ENCODE peak calls at places on chromosome 10, in six cellular contexts. One of them, this sample, is unnamed.

GRCh38 chr10:89853796-89854195 is 152.4 kb downstream of the KIF20B start:
- DNase-seq in lower leg skin: no peak
- DNase-seq in AG04450: no peak
- DNase-seq in foreskin keratinocyte: no peak
- DNase-seq in RWPE2: no peak
- DNase-seq in neural crest cell: peak; percentile 18
- DNase-seq in this sample: peak; percentile 35

GRCh38 chr10:52437205-52437646 is 123.1 kb downstream of the DKK1 start:
- DNase-seq in neural crest cell: no peak
- DNase-seq in RWPE2: no peak
- DNase-seq in lower leg skin: no peak
- DNase-seq in AG04450: no peak
- DNase-seq in foreskin keratinocyte: no peak
- DNase-seq in this sample: no peak

GRCh38 chr10:124417846-124418725 is 637 bp downstream of the OAT start:
- DNase-seq in lower leg skin: peak; percentile 90
- DNase-seq in RWPE2: peak; percentile 59
- DNase-seq in AG04450: no peak
- DNase-seq in neural crest cell: peak; percentile 45
- DNase-seq in foreskin keratinocyte: peak; percentile 34
- DNase-seq in this sample: peak; percentile 75

GRCh38 chr10:86536294-86536861 is 14.8 kb upstream of the WAPL start:
- DNase-seq in foreskin keratinocyte: no peak
- DNase-seq in neural crest cell: no peak
- DNase-seq in lower leg skin: no peak
- DNase-seq in AG04450: no peak
- DNase-seq in RWPE2: no peak
- DNase-seq in this sample: no peak

GRCh38 chr10:47254611-47255010 is 45.4 kb upstream of the GDF10 start:
- DNase-seq in RWPE2: no peak
- DNase-seq in neural crest cell: no peak
- DNase-seq in lower leg skin: no peak
- DNase-seq in foreskin keratinocyte: peak; percentile 11
- DNase-seq in AG04450: no peak
- DNase-seq in this sample: no peak

GRCh38 chr10:112282086-112282485 is 1.1 kb upstream of the TECTB start:
- DNase-seq in AG04450: no peak
- DNase-seq in foreskin keratinocyte: peak; percentile 56
- DNase-seq in neural crest cell: no peak
- DNase-seq in lower leg skin: no peak
- DNase-seq in RWPE2: no peak
- DNase-seq in this sample: no peak

GRCh38 chr10:88395677-88396076 is 187.4 kb downstream of the RNLS start:
- DNase-seq in RWPE2: no peak
- DNase-seq in AG04450: no peak
- DNase-seq in lower leg skin: no peak
- DNase-seq in neural crest cell: no peak
- DNase-seq in foreskin keratinocyte: peak; percentile 60
- DNase-seq in this sample: no peak

GRCh38 chr10:14584643-14585042 is 190.1 kb downstream of the FAM107B start:
- DNase-seq in foreskin keratinocyte: no peak
- DNase-seq in neural crest cell: no peak
- DNase-seq in RWPE2: no peak
- DNase-seq in AG04450: no peak
- DNase-seq in lower leg skin: no peak
- DNase-seq in this sample: no peak

GRCh38 chr10:75404335-75405200 is 3.0 kb upstream of the ZNF503 start:
- DNase-seq in neural crest cell: peak; percentile 36
- DNase-seq in lower leg skin: no peak
- DNase-seq in RWPE2: no peak
- DNase-seq in foreskin keratinocyte: no peak
- DNase-seq in AG04450: no peak
- DNase-seq in this sample: peak; percentile 76

GRCh38 chr10:6140141-6140841 is 51.5 kb downstream of the RBM17 start:
- DNase-seq in neural crest cell: no peak
- DNase-seq in foreskin keratinocyte: no peak
- DNase-seq in RWPE2: no peak
- DNase-seq in lower leg skin: no peak
- DNase-seq in AG04450: no peak
- DNase-seq in this sample: no peak

GRCh38 chr10:31939797-31940708 is 11.4 kb upstream of the ARHGAP12 start:
- DNase-seq in foreskin keratinocyte: peak; percentile 66
- DNase-seq in lower leg skin: no peak
- DNase-seq in neural crest cell: no peak
- DNase-seq in RWPE2: no peak
- DNase-seq in AG04450: no peak
- DNase-seq in this sample: no peak

GRCh38 chr10:89745903-89746302 is 44.5 kb downstream of the KIF20B start:
- DNase-seq in AG04450: no peak
- DNase-seq in RWPE2: no peak
- DNase-seq in neural crest cell: no peak
- DNase-seq in lower leg skin: no peak
- DNase-seq in foreskin keratinocyte: no peak
- DNase-seq in this sample: no peak

GRCh38 chr10:28566458-28566857 is 33.5 kb downstream of the WAC start:
- DNase-seq in neural crest cell: no peak
- DNase-seq in AG04450: no peak
- DNase-seq in lower leg skin: no peak
- DNase-seq in RWPE2: no peak
- DNase-seq in foreskin keratinocyte: no peak
- DNase-seq in this sample: no peak

GRCh38 chr10:123772645-123773508 is 106.7 kb downstream of the GPR26 start:
- DNase-seq in neural crest cell: no peak
- DNase-seq in foreskin keratinocyte: no peak
- DNase-seq in lower leg skin: no peak
- DNase-seq in RWPE2: no peak
- DNase-seq in AG04450: no peak
- DNase-seq in this sample: no peak

GRCh38 chr10:35334297-35334696 is 2.0 kb upstream of the CCNY start:
- DNase-seq in foreskin keratinocyte: no peak
- DNase-seq in neural crest cell: no peak
- DNase-seq in lower leg skin: no peak
- DNase-seq in AG04450: no peak
- DNase-seq in RWPE2: no peak
- DNase-seq in this sample: no peak
- TF ChIP-seq CTCF in foreskin keratinocyte: no peak
- TF ChIP-seq CTCF in neural crest cell: no peak
- TF ChIP-seq CTCF in lower leg skin: no peak
- TF ChIP-seq CTCF in AG04450: no peak
- TF ChIP-seq CTCF in RWPE2: no peak
- TF ChIP-seq CTCF in this sample: no peak

DNA sequence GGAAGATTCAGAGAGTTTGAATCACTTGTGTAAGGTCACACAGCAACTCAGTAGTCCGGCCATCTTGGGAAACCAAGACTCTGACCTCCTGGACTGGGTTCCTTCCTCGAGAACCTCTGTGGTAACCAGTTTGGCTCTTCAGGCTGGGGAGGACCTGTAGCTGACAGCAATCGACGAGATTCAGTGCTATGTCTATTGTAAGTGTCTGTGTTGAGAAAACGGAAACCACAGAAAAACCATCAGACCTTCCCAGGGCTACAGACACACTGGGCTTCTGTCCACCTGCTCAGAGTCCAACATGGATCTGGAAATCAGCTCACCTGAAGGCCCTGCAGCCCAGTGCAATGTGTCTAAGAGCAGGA is 403.7 kb downstream of the RPS24 start:
- DNase-seq in neural crest cell: no peak
- DNase-seq in RWPE2: no peak
- DNase-seq in lower leg skin: peak; percentile 39
- DNase-seq in AG04450: no peak
- DNase-seq in foreskin keratinocyte: no peak
- DNase-seq in this sample: no peak
- TF ChIP-seq CTCF in neural crest cell: no peak
- TF ChIP-seq CTCF in RWPE2: no peak
- TF ChIP-seq CTCF in lower leg skin: no peak
- TF ChIP-seq CTCF in AG04450: no peak
- TF ChIP-seq CTCF in foreskin keratinocyte: no peak
- TF ChIP-seq CTCF in this sample: no peak

DNA sequence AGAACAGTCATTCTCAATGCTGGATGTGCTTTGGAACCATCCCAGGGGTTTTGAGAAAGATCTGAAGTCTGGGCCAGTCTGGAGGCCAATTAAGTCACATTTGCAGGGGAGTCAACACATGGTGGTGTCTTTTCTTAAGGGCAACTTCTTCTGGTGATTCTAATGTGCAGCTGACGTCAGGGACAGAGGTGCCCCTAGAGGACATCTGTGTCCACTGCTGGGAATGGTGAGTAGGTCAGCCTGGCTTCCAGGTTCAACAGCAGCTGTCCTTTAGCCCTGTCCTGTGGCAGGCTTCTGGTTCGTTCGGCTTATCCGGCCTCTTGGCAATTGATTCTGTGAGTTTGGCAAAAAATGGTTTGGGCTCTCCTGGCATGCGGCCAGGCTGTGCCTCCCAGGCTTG is 269.7 kb upstream of the HABP2 start:
- DNase-seq in AG04450: no peak
- DNase-seq in lower leg skin: no peak
- DNase-seq in RWPE2: no peak
- DNase-seq in foreskin keratinocyte: no peak
- DNase-seq in neural crest cell: no peak
- DNase-seq in this sample: no peak
- TF ChIP-seq CTCF in AG04450: no peak
- TF ChIP-seq CTCF in lower leg skin: no peak
- TF ChIP-seq CTCF in RWPE2: no peak
- TF ChIP-seq CTCF in foreskin keratinocyte: no peak
- TF ChIP-seq CTCF in neural crest cell: no peak
- TF ChIP-seq CTCF in this sample: no peak

GRCh38 chr10:110337906-110338305 is 33.2 kb upstream of the SMNDC1 start:
- DNase-seq in neural crest cell: no peak
- DNase-seq in RWPE2: no peak
- DNase-seq in lower leg skin: peak; percentile 23
- DNase-seq in foreskin keratinocyte: no peak
- DNase-seq in AG04450: no peak
- DNase-seq in this sample: no peak
- TF ChIP-seq CTCF in neural crest cell: no peak
- TF ChIP-seq CTCF in RWPE2: no peak
- TF ChIP-seq CTCF in lower leg skin: no peak
- TF ChIP-seq CTCF in foreskin keratinocyte: no peak
- TF ChIP-seq CTCF in AG04450: no peak
- TF ChIP-seq CTCF in this sample: no peak

GRCh38 chr10:96493254-96493653 is 20.5 kb downstream of the TLL2 start:
- DNase-seq in AG04450: no peak
- DNase-seq in foreskin keratinocyte: no peak
- DNase-seq in neural crest cell: no peak
- DNase-seq in RWPE2: no peak
- DNase-seq in lower leg skin: peak; percentile 46
- DNase-seq in this sample: no peak

GRCh38 chr10:96493871-96494525 is 19.7 kb downstream of the TLL2 start:
- DNase-seq in lower leg skin: peak; percentile 52
- DNase-seq in RWPE2: no peak
- DNase-seq in AG04450: no peak
- DNase-seq in neural crest cell: no peak
- DNase-seq in foreskin keratinocyte: no peak
- DNase-seq in this sample: no peak

GRCh38 chr10:96495544-96495943 is 18.2 kb downstream of the TLL2 start:
- DNase-seq in RWPE2: no peak
- DNase-seq in foreskin keratinocyte: no peak
- DNase-seq in AG04450: no peak
- DNase-seq in neural crest cell: no peak
- DNase-seq in lower leg skin: peak; percentile 50
- DNase-seq in this sample: no peak

GRCh38 chr10:96488161-96488935 is 25.4 kb downstream of the TLL2 start:
- DNase-seq in foreskin keratinocyte: no peak
- DNase-seq in AG04450: no peak
- DNase-seq in RWPE2: no peak
- DNase-seq in neural crest cell: no peak
- DNase-seq in lower leg skin: no peak
- DNase-seq in this sample: no peak

DNA sequence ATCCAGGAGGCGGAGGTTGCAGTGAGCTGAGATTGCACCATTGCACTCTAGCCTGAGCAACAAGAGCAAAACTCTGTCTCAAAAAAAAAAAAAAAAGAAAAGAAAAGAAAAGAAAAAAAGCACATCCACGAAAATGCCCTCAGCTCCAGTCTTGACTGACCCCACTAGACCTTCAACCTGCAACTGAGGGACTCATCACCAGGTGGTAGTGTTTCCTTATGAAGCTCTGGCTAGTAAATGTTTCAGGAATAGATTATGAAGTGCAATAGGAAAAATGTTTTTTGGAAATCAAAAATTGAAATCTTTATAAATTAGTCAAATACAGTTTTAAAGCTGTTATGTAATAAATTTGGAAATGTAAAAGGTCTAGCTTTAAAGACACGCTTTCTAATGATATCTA is 22.4 kb downstream of the TLL2 start:
- DNase-seq in AG04450: no peak
- DNase-seq in foreskin keratinocyte: no peak
- DNase-seq in neural crest cell: no peak
- DNase-seq in RWPE2: no peak
- DNase-seq in lower leg skin: no peak
- DNase-seq in this sample: no peak
- TF ChIP-seq CTCF in AG04450: peak; percentile 15
- TF ChIP-seq CTCF in foreskin keratinocyte: peak; percentile 76
- TF ChIP-seq CTCF in neural crest cell: peak; percentile 41
- TF ChIP-seq CTCF in RWPE2: peak; percentile 53
- TF ChIP-seq CTCF in lower leg skin: no peak
- TF ChIP-seq CTCF in this sample: no peak

GRCh38 chr10:110919349-110919931 is at the start of gene SHOC2:
- DNase-seq in AG04450: peak; percentile 20
- DNase-seq in foreskin keratinocyte: no peak
- DNase-seq in RWPE2: peak; percentile 99
- DNase-seq in lower leg skin: peak; percentile 100
- DNase-seq in neural crest cell: peak; percentile 90
- DNase-seq in this sample: peak; percentile 95
- TF ChIP-seq CTCF in AG04450: peak; percentile 28
- TF ChIP-seq CTCF in foreskin keratinocyte: peak; percentile 54
- TF ChIP-seq CTCF in RWPE2: no peak
- TF ChIP-seq CTCF in lower leg skin: no peak
- TF ChIP-seq CTCF in neural crest cell: no peak
- TF ChIP-seq CTCF in this sample: no peak

DNA sequence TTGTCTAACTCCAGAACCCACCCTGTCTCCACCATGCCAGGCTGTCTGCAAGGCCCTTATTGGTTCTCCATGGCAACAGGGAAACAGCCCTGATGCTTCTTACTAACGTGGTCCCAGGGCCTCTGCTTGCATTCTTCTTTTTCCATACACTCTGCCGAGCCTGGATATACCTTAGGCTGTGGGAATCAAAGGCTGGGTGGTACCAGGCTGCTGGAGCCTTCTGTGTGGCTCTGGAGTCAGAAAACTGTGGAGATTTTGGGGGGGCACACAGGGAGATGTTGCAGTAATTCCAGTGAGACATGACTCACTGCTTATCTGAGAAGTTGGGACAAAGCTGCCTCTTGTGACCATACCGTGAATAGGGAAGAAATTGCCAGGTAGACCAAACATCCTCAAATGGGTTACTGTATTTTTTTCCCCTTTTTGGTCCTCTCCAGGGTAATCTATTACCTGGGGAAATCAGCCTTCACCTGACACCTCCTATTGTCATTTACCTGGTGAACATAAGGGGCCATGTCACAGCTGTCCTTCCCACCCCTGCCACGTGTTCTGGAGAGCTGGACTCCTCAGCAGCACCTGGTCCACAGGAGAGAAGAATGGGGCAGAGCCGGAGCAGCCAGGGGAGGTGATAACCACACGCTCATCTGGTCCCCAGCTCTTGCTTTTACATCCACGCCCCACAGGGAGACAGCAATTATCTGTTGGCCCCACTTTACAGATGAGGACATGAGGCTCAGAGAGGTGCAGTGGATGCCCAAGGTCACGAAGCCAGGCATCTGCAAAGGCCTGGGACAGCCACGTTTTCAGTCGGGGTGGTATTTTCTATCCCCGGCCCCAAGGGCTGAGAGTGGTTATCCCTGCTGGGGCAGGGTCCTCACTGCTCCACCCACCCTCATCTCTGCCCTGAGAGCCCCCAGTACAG is 4.6 kb downstream of the CHST3 start:
- DNase-seq in AG04450: no peak
- DNase-seq in neural crest cell: no peak
- DNase-seq in lower leg skin: no peak
- DNase-seq in RWPE2: no peak
- DNase-seq in foreskin keratinocyte: peak; percentile 31
- DNase-seq in this sample: no peak
- TF ChIP-seq CTCF in AG04450: no peak
- TF ChIP-seq CTCF in neural crest cell: no peak
- TF ChIP-seq CTCF in lower leg skin: no peak
- TF ChIP-seq CTCF in RWPE2: no peak
- TF ChIP-seq CTCF in foreskin keratinocyte: peak; percentile 4
- TF ChIP-seq CTCF in this sample: no peak